ENCODE peak calls at places on chromosomes 5 and 9, in eight cellular contexts. One of them, this sample, is unnamed.

GRCh38 chr9:78707481-78707977 is 410.6 kb downstream of the PSAT1 start:
- DNase-seq in neural crest cell: no peak
- DNase-seq in OCI-LY7: no peak
- DNase-seq in MCF 10A: no peak
- DNase-seq in brain microvascular endothelial cell: no peak
- DNase-seq in GM13977: peak
- DNase-seq in lung: no peak
- DNase-seq in foreskin fibroblast: peak
- DNase-seq in this sample: peak

GRCh38 chr9:116942593-116943061 is 255.5 kb downstream of the TRIM32 start:
- DNase-seq in neural crest cell: no peak
- DNase-seq in OCI-LY7: no peak
- DNase-seq in MCF 10A: no peak
- DNase-seq in brain microvascular endothelial cell: no peak
- DNase-seq in GM13977: no peak
- DNase-seq in lung: no peak
- DNase-seq in foreskin fibroblast: no peak
- DNase-seq in this sample: peak

GRCh38 chr5:6082685-6083084 is 295.7 kb downstream of the MED10 start:
- DNase-seq in neural crest cell: no peak
- DNase-seq in OCI-LY7: no peak
- DNase-seq in MCF 10A: no peak
- DNase-seq in brain microvascular endothelial cell: no peak
- DNase-seq in GM13977: no peak
- DNase-seq in lung: no peak
- DNase-seq in foreskin fibroblast: no peak
- DNase-seq in this sample: no peak

GRCh38 chr5:124160265-124160664 is 586.2 kb downstream of the ZNF608 start:
- DNase-seq in neural crest cell: no peak
- DNase-seq in OCI-LY7: peak
- DNase-seq in MCF 10A: no peak
- DNase-seq in brain microvascular endothelial cell: no peak
- DNase-seq in GM13977: no peak
- DNase-seq in lung: no peak
- DNase-seq in foreskin fibroblast: no peak
- DNase-seq in this sample: no peak

GRCh38 chr5:78597068-78597857 is 51.3 kb downstream of the LHFPL2 start:
- DNase-seq in neural crest cell: no peak
- DNase-seq in OCI-LY7: no peak
- DNase-seq in MCF 10A: peak
- DNase-seq in brain microvascular endothelial cell: peak
- DNase-seq in GM13977: no peak
- DNase-seq in lung: no peak
- DNase-seq in foreskin fibroblast: peak
- DNase-seq in this sample: no peak

GRCh38 chr5:132457371-132458225 is 33.0 kb downstream of the IRF1 start:
- DNase-seq in neural crest cell: no peak
- DNase-seq in OCI-LY7: peak
- DNase-seq in MCF 10A: peak
- DNase-seq in brain microvascular endothelial cell: peak
- DNase-seq in GM13977: no peak
- DNase-seq in lung: no peak
- DNase-seq in foreskin fibroblast: peak
- DNase-seq in this sample: no peak

GRCh38 chr5:90967443-90967842 is 408.8 kb downstream of the ADGRV1 start:
- DNase-seq in neural crest cell: no peak
- DNase-seq in OCI-LY7: no peak
- DNase-seq in MCF 10A: no peak
- DNase-seq in brain microvascular endothelial cell: peak
- DNase-seq in GM13977: no peak
- DNase-seq in lung: no peak
- DNase-seq in foreskin fibroblast: no peak
- DNase-seq in this sample: no peak

GRCh38 chr9:26779072-26779471 is 113.5 kb downstream of the CAAP1 start:
- DNase-seq in neural crest cell: no peak
- DNase-seq in OCI-LY7: no peak
- DNase-seq in MCF 10A: peak
- DNase-seq in brain microvascular endothelial cell: peak
- DNase-seq in GM13977: no peak
- DNase-seq in lung: no peak
- DNase-seq in foreskin fibroblast: no peak
- DNase-seq in this sample: no peak

GRCh38 chr5:156396063-156396829 is 69.3 kb downstream of the SGCD start:
- DNase-seq in neural crest cell: no peak
- DNase-seq in OCI-LY7: no peak
- DNase-seq in MCF 10A: peak
- DNase-seq in brain microvascular endothelial cell: no peak
- DNase-seq in GM13977: no peak
- DNase-seq in lung: no peak
- DNase-seq in foreskin fibroblast: no peak
- DNase-seq in this sample: no peak

GRCh38 chr5:133930824-133931111 is 37.7 kb downstream of the C5orf15 start:
- DNase-seq in neural crest cell: no peak
- DNase-seq in OCI-LY7: no peak
- DNase-seq in MCF 10A: no peak
- DNase-seq in brain microvascular endothelial cell: no peak
- DNase-seq in GM13977: no peak
- DNase-seq in lung: no peak
- DNase-seq in foreskin fibroblast: no peak
- DNase-seq in this sample: no peak

GRCh38 chr9:136109351-136110081 is 9.2 kb downstream of the TMEM250 start:
- DNase-seq in neural crest cell: peak
- DNase-seq in OCI-LY7: peak
- DNase-seq in MCF 10A: peak
- DNase-seq in brain microvascular endothelial cell: peak
- DNase-seq in GM13977: peak
- DNase-seq in lung: peak
- DNase-seq in foreskin fibroblast: peak
- DNase-seq in this sample: peak

GRCh38 chr9:38255599-38255998 is 136.9 kb upstream of the ALDH1B1 start:
- DNase-seq in neural crest cell: no peak
- DNase-seq in OCI-LY7: no peak
- DNase-seq in MCF 10A: no peak
- DNase-seq in brain microvascular endothelial cell: no peak
- DNase-seq in GM13977: no peak
- DNase-seq in lung: no peak
- DNase-seq in foreskin fibroblast: no peak
- DNase-seq in this sample: no peak

GRCh38 chr5:81789033-81789432 is 38.1 kb upstream of the SSBP2 start:
- DNase-seq in neural crest cell: no peak
- DNase-seq in OCI-LY7: no peak
- DNase-seq in MCF 10A: peak
- DNase-seq in brain microvascular endothelial cell: peak
- DNase-seq in GM13977: no peak
- DNase-seq in lung: no peak
- DNase-seq in foreskin fibroblast: peak
- DNase-seq in this sample: no peak

GRCh38 chr9:70832487-70832886 is 288.9 kb downstream of the TRPM3 start:
- DNase-seq in neural crest cell: no peak
- DNase-seq in OCI-LY7: no peak
- DNase-seq in MCF 10A: no peak
- DNase-seq in brain microvascular endothelial cell: no peak
- DNase-seq in GM13977: no peak
- DNase-seq in lung: no peak
- DNase-seq in foreskin fibroblast: peak
- DNase-seq in this sample: no peak

GRCh38 chr9:124754289-124754688 is 16.8 kb downstream of the NR6A1 start:
- DNase-seq in neural crest cell: no peak
- DNase-seq in OCI-LY7: peak
- DNase-seq in MCF 10A: peak
- DNase-seq in brain microvascular endothelial cell: peak
- DNase-seq in GM13977: no peak
- DNase-seq in lung: no peak
- DNase-seq in foreskin fibroblast: no peak
- DNase-seq in this sample: no peak

GRCh38 chr5:150461231-150461630 is 11.7 kb upstream of the RPS14 start:
- DNase-seq in neural crest cell: no peak
- DNase-seq in OCI-LY7: peak
- DNase-seq in MCF 10A: no peak
- DNase-seq in brain microvascular endothelial cell: no peak
- DNase-seq in GM13977: peak
- DNase-seq in lung: no peak
- DNase-seq in foreskin fibroblast: no peak
- DNase-seq in this sample: peak

GRCh38 chr5:132591140-132591539 is 34.4 kb downstream of the RAD50 start:
- DNase-seq in neural crest cell: no peak
- DNase-seq in OCI-LY7: no peak
- DNase-seq in MCF 10A: no peak
- DNase-seq in brain microvascular endothelial cell: no peak
- DNase-seq in GM13977: peak
- DNase-seq in lung: no peak
- DNase-seq in foreskin fibroblast: peak
- DNase-seq in this sample: peak

GRCh38 chr5:180330810-180331646 is 22.1 kb downstream of the GFPT2 start:
- DNase-seq in neural crest cell: no peak
- DNase-seq in OCI-LY7: no peak
- DNase-seq in MCF 10A: peak
- DNase-seq in brain microvascular endothelial cell: peak
- DNase-seq in GM13977: no peak
- DNase-seq in lung: peak
- DNase-seq in foreskin fibroblast: peak
- DNase-seq in this sample: no peak

GRCh38 chr5:52466749-52467148 is 321.0 kb upstream of the ITGA1 start:
- DNase-seq in neural crest cell: no peak
- DNase-seq in OCI-LY7: no peak
- DNase-seq in MCF 10A: no peak
- DNase-seq in brain microvascular endothelial cell: no peak
- DNase-seq in GM13977: no peak
- DNase-seq in lung: no peak
- DNase-seq in foreskin fibroblast: no peak
- DNase-seq in this sample: no peak

GRCh38 chr5:142289708-142290573 is 34.9 kb downstream of the SPRY4 start:
- DNase-seq in neural crest cell: no peak
- DNase-seq in OCI-LY7: no peak
- DNase-seq in MCF 10A: no peak
- DNase-seq in brain microvascular endothelial cell: no peak
- DNase-seq in GM13977: no peak
- DNase-seq in lung: no peak
- DNase-seq in foreskin fibroblast: no peak
- DNase-seq in this sample: no peak

GRCh38 chr5:172334196-172334595 is 50.6 kb upstream of the UBTD2 start:
- DNase-seq in neural crest cell: no peak
- DNase-seq in OCI-LY7: peak
- DNase-seq in MCF 10A: no peak
- DNase-seq in brain microvascular endothelial cell: no peak
- DNase-seq in GM13977: no peak
- DNase-seq in lung: no peak
- DNase-seq in foreskin fibroblast: no peak
- DNase-seq in this sample: no peak
- TF ChIP-seq CTCF in neural crest cell: no peak
- TF ChIP-seq CTCF in OCI-LY7: peak
- TF ChIP-seq CTCF in MCF 10A: no peak
- TF ChIP-seq CTCF in brain microvascular endothelial cell: peak
- TF ChIP-seq CTCF in GM13977: peak
- TF ChIP-seq CTCF in lung: no peak
- TF ChIP-seq CTCF in foreskin fibroblast: no peak
- TF ChIP-seq CTCF in this sample: no peak

DNA sequence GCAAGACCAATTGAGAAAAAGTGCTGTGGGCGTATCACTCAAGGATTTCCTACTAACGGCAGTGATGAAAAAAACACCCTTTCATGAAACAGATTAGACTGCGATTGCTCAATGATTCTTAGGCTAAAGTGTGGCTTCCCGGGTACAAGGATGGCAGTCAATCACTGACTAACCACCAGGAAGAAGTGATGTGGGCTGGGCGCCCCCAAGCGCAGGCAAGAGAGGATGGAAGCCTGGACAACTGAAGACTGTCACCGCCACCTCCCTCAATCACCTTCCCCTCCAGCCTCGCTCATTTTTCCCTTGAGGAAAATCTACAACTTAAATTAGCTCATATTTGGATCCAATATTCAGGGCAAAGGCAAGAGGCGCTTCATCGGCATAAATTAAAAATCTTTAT is 707.2 kb downstream of the MTRR start:
- DNase-seq in neural crest cell: no peak
- DNase-seq in OCI-LY7: no peak
- DNase-seq in MCF 10A: no peak
- DNase-seq in brain microvascular endothelial cell: no peak
- DNase-seq in GM13977: no peak
- DNase-seq in lung: no peak
- DNase-seq in foreskin fibroblast: no peak
- DNase-seq in this sample: no peak
- TF ChIP-seq CTCF in neural crest cell: no peak
- TF ChIP-seq CTCF in OCI-LY7: no peak
- TF ChIP-seq CTCF in MCF 10A: no peak
- TF ChIP-seq CTCF in brain microvascular endothelial cell: no peak
- TF ChIP-seq CTCF in GM13977: no peak
- TF ChIP-seq CTCF in lung: no peak
- TF ChIP-seq CTCF in foreskin fibroblast: no peak
- TF ChIP-seq CTCF in this sample: no peak

DNA sequence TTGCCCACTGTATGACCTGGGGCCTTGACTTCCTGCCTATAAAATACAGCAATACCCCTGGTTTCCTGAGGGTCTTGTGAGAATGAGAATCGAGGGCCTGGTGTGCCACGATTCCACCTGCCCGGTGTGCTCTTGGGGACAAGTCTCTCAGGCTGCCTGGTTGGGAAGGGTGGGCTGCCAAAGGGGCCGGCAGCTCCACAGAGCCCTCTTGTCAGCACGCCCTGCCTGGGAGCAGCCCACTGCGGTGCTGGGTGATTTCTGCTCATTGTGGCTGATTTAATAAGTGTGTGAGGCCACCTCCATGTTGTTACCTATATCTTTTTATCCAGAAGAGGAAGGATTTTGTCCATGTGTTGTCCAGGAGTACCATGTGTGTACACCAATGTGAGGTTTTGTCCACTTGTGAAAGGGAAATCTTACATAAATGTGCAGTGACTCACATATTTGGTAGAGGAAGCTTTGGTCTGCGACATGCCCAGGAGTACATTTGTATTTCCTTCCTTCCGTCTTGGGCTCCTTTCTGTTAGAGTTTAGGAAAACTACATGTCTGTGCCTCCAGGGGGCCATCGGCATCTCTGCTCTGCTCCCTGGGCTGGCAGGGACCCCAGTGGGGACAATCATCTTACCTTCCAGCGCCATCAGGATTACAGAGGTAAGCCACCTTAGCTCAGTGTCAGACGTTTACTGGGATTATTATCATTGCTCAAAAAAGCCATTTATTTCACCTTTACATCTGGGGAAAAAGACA is 108.6 kb downstream of the PHF2 start:
- DNase-seq in neural crest cell: no peak
- DNase-seq in OCI-LY7: no peak
- DNase-seq in MCF 10A: no peak
- DNase-seq in brain microvascular endothelial cell: no peak
- DNase-seq in GM13977: no peak
- DNase-seq in lung: peak
- DNase-seq in foreskin fibroblast: peak
- DNase-seq in this sample: no peak
- TF ChIP-seq CTCF in neural crest cell: peak
- TF ChIP-seq CTCF in OCI-LY7: peak
- TF ChIP-seq CTCF in MCF 10A: peak
- TF ChIP-seq CTCF in brain microvascular endothelial cell: peak
- TF ChIP-seq CTCF in GM13977: no peak
- TF ChIP-seq CTCF in lung: no peak
- TF ChIP-seq CTCF in foreskin fibroblast: peak
- TF ChIP-seq CTCF in this sample: no peak

DNA sequence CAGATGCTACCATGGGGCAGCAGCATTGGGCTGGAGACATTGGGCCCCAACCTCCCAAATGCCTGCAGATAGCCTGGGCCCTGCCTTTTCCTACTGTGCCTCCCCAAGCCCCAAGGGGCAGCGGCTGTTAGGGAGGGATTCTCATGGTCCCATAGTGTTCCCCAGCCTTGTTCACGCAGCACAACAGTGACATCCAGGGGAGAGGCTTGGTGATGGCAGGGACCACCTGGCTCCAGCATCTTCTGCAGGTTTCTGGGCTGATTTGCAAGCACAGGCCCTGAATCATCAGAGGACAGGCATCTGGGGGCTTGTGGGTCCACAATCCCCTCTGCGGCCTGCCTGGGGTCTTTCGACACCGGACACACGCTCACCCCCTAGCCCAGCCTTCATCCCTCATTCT is 354.6 kb downstream of the SLIT3 start:
- DNase-seq in neural crest cell: peak
- DNase-seq in OCI-LY7: no peak
- DNase-seq in MCF 10A: peak
- DNase-seq in brain microvascular endothelial cell: peak
- DNase-seq in GM13977: no peak
- DNase-seq in lung: no peak
- DNase-seq in foreskin fibroblast: no peak
- DNase-seq in this sample: no peak
- TF ChIP-seq CTCF in neural crest cell: peak
- TF ChIP-seq CTCF in OCI-LY7: peak
- TF ChIP-seq CTCF in MCF 10A: peak
- TF ChIP-seq CTCF in brain microvascular endothelial cell: peak
- TF ChIP-seq CTCF in GM13977: peak
- TF ChIP-seq CTCF in lung: no peak
- TF ChIP-seq CTCF in foreskin fibroblast: peak
- TF ChIP-seq CTCF in this sample: peak

This sample was measured in GM20000.